ENCODE peak calls at places on chromosomes 5 and 9, in six cellular contexts. N is CD8-positive, alpha-beta memory T cell; I is aorta; L is ovary; A is neural progenitor cell; T is neuronal stem cell. R is an unnamed sample. For H3K4me1, the result is how much of the 10 kb centered on the place peaks cover.

GRCh38 chr5:171907731-171908343 is 98.6 kb downstream of the FBXW11 start:
- DNase-seq in I (no peak), T (peak), N (peak), A (peak), L (peak), R (no peak)

GRCh38 chr5:151303666-151304065 is at the start of gene SLC36A3:
- DNase-seq in T (no peak), I (no peak), N (no peak), L (no peak), A (no peak), R (no peak)

GRCh38 chr9:31153250-31153840 is 1231.1 kb upstream of the ACO1 start:
- DNase-seq in L (no peak), I (no peak), A (no peak), N (no peak), T (no peak), R (peak)

GRCh38 chr9:96057155-96057554 is 181.7 kb downstream of the ERCC6L2 start:
- DNase-seq in A (no peak), I (no peak), L (no peak), T (no peak), N (no peak), R (no peak)

GRCh38 chr9:70058569-70059161 is 15.0 kb downstream of the MAMDC2 start:
- DNase-seq in A (no peak), L (no peak), T (no peak), I (no peak), N (no peak), R (no peak)

GRCh38 chr9:96169488-96169887 is 132.5 kb downstream of the HSD17B3 start:
- DNase-seq in A (peak), N (no peak), T (peak), I (no peak), L (no peak), R (peak)

GRCh38 chr9:114827658-114828360 is 22.0 kb upstream of the TNFSF15 start:
- DNase-seq in L (no peak), A (no peak), T (no peak), I (no peak), N (no peak), R (no peak)

GRCh38 chr9:114652776-114653555 is 4.6 kb downstream of the TEX53 start:
- DNase-seq in N (no peak), L (no peak), T (no peak), A (no peak), I (no peak), R (peak)

GRCh38 chr9:127903557-127904475 is 4.4 kb upstream of the ST6GALNAC6 start:
- DNase-seq in I (peak), L (peak), N (peak), T (no peak), A (no peak), R (peak)

GRCh38 chr9:92590386-92590785 is 54.6 kb upstream of the ECM2 start:
- DNase-seq in T (no peak), L (peak), A (no peak), N (no peak), I (no peak), R (no peak)

GRCh38 chr9:125361837-125362531 is 100.4 kb downstream of the GAPVD1 start:
- DNase-seq in T (no peak), A (peak), I (no peak), L (no peak), N (no peak), R (peak)

GRCh38 chr9:127058645-127059021 is 63.8 kb downstream of the ANGPTL2 start:
- DNase-seq in A (no peak), N (no peak), I (no peak), L (no peak), T (no peak), R (no peak)

GRCh38 chr5:88452820-88453219 is 184.2 kb upstream of the TMEM161B start:
- DNase-seq in L (no peak), N (no peak), I (no peak), T (no peak), A (peak), R (no peak)

GRCh38 chr5:130963798-130964197 is 201.3 kb downstream of the HINT1 start:
- DNase-seq in T (no peak), L (no peak), I (no peak), A (no peak), N (no peak), R (no peak)

GRCh38 chr9:17063535-17064135 is 71.2 kb upstream of the CNTLN start:
- DNase-seq in T (peak), N (no peak), L (no peak), I (no peak), A (peak), R (peak)

DNA sequence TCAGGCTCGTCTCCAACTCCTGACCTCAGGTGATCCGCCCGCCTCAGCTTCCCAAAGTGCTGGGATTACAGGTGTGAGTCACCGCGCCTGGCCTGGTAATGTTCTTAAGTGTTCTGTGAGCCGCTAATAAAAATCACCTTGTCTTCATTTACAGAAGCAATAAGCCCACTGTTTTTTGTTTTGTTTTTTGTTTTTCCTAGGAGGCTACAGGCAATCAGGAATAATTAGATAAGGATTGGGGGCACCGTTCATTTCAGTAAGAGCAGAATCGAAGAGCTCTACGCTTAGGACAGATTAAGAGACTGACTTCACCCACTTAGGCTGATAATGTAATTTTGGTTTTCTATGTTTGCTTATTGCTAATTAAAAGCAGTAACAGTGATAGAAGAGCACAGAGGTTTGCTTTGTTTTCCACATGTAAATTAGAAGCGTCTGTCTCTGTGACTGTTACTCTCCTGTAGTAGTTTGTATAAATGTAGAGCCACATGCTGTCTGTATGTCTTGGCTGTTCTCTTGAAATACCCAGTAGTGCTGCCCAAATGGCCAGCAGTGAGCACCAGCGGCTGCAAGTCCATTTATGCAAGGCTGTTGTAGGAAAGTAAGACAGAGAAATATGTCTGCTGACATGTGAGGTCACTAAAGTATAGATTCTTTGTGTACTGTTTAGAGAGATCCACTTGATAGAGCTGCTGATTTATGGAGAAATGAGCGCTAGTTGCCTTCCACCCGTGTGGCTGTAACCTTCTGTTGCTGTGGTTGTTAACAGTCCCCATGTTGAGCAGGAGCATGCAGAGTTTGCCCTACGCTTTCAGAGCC is 30.5 kb downstream of the TRIO start:
- DNase-seq in T (no peak), N (no peak), I (no peak), L (no peak), A (no peak), R (no peak)
- H3K4me1 ChIP-seq in T (under half), N (under half), I (under half), L (under half), A (half or more), R (half or more)

GRCh38 chr5:93586948-93587918 is 4.2 kb downstream of the NR2F1 start:
- DNase-seq in T (no peak), N (no peak), A (peak), L (no peak), I (no peak), R (no peak)

GRCh38 chr5:93589812-93590215 is 6.8 kb downstream of the NR2F1 start:
- DNase-seq in T (no peak), A (peak), L (no peak), N (no peak), I (no peak), R (no peak)

GRCh38 chr5:93587919-93588585 is 5.0 kb downstream of the NR2F1 start:
- DNase-seq in L (no peak), A (peak), T (no peak), N (no peak), I (no peak), R (no peak)

GRCh38 chr5:93589348-93589662 is 6.3 kb downstream of the NR2F1 start:
- DNase-seq in L (no peak), I (no peak), A (no peak), T (no peak), N (no peak), R (no peak)

GRCh38 chr5:93588586-93589347 is 5.7 kb downstream of the NR2F1 start:
- DNase-seq in T (no peak), A (peak), I (no peak), N (no peak), L (no peak), R (no peak)
- H3K4me3 ChIP-seq in T (peak), A (no peak), I (no peak), N (no peak), L (no peak), R (no peak)

DNA sequence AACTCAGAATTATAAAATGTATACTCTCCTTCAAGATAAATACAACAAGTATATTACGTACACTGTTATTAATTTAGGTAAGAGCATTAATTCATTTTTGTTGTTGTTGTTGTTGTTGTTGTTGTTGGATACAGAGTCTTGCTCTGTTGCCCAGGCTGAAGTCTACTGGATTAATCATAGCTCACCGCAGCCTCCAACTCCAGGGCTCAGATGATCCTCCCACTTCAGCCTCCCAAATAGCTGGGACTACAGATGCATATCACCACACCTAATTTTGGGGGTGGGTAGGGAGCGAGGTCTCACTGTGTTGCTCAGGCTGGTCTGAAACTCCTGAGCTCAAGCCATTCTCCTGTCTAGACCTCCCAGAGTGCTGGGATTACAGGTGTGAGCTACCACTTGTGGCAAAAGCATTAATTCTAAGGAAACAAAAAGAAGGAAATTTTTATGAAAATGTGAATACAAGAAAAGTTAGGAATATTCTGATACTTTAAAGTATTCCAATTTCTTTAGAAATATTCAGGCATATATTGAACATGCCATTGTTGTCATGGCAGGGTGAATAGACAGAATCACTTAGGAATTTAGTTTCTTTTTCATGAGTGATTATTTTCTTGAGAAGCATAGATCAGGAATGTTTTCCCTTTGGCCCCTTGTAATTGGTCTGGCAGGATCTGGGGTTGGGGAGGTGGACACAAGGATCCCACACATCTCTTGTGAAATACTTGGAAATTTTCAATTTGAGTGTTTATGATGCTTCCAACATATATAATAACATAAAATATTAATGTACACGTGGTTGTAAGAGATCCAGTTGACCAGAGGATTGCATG is 263.7 kb downstream of the FANCC start:
- DNase-seq in T (no peak), A (no peak), L (no peak), N (no peak), I (no peak), R (no peak)
- H3K4me1 ChIP-seq in T (under half), A (under half), L (under half), N (under half), I (under half), R (half or more)

GRCh38 chr5:35339006-35339405 is 108.7 kb upstream of the PRLR start:
- DNase-seq in I (no peak), N (no peak), L (no peak), T (no peak), A (no peak), R (no peak)

GRCh38 chr5:35345222-35345621 is 114.9 kb upstream of the PRLR start:
- DNase-seq in A (no peak), T (no peak), I (no peak), N (no peak), L (no peak), R (no peak)

GRCh38 chr5:35339616-35340100 is 109.4 kb upstream of the PRLR start:
- DNase-seq in L (no peak), I (no peak), N (no peak), T (no peak), A (no peak), R (no peak)

GRCh38 chr5:35341189-35341588 is 110.9 kb upstream of the PRLR start:
- DNase-seq in I (no peak), T (no peak), A (no peak), N (no peak), L (no peak), R (no peak)

DNA sequence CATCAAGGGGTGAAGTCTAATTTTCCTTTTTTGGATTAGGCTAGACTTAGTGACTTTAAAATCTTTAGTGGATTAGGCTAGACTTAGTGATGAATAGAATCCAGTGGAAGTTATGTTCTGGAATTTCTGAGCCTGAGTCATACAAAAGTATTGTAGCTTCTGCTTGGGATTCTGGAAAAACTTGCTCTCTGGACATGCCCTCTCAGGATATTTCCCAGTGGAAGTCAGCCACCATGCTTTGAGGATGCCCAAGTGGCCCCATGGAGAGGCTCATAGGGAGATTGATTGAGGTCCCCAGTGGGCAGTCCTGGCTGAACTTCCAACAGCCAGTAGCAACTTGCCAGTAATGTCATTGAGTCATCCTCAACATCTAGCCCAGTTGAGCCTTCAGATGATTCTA is 112.4 kb upstream of the PRLR start:
- DNase-seq in T (no peak), N (no peak), I (no peak), A (no peak), L (no peak), R (no peak)
- H3K4me3 ChIP-seq in T (no peak), N (no peak), I (no peak), A (no peak), L (no peak), R (no peak)

DNA sequence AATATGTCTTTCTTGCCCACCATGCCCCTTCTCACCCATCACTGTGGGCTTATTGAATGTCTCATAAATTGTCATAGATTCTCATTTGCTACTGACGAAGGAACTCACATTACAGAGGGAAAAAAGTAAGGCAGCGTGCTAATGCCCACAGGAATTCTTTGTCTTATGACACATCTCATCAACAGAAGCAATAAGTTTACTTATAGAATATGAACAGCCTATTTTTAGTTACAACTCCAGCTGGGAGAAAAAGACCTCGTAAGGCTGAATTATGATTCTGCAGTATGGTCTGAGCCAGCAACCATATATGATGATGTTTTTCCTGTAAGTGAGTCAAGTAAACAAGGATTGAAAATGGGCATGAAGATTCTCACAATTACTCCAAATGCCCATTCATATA is 22.3 kb upstream of the ATG10 start:
- DNase-seq in T (no peak), N (no peak), A (no peak), L (no peak), I (no peak), R (peak)
- H3K4me1 ChIP-seq in T (under half), N (under half), A (under half), L (under half), I (under half), R (under half)

DNA sequence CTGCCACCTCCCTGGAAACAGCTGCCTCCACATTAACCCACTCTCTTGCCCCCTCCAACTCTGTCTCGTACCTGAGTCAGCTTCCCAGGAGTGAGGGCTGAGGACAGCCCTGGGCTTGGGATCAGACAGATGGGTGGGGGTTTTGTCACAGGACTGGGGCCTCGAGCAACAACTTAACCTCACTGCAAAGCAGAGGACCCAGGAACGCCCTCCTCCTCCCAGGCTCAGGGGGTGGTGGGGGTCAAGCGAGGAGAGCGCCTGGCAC is 446 bp downstream of the SARDH start:
- DNase-seq in I (no peak), L (no peak), T (no peak), A (no peak), N (no peak), R (no peak)
- H3K4me3 ChIP-seq in I (no peak), L (peak), T (peak), A (peak), N (no peak), R (peak)

DNA sequence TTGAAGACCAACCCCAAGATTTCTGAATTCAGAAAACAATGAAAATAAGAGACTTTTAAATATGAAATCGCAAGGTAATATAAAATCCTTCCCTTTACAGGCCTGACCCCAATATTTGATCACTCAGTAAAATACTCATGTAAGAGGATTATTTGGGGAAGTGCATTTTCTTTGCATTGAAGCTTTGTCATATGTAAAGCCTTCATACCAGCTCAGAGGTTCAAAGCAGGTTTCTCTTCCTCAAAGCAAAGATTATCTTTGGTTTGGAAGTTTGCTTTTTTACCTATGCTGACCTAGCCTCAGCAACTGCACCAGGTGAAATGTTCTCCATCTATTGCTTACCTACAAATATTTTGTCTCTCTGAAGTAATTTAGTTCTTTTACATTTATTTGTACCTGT is 106.5 kb upstream of the PARP8 start:
- DNase-seq in L (no peak), A (no peak), I (no peak), T (no peak), N (no peak), R (no peak)
- H3K4me1 ChIP-seq in L (under half), A (under half), I (under half), T (under half), N (under half), R (under half)

DNA sequence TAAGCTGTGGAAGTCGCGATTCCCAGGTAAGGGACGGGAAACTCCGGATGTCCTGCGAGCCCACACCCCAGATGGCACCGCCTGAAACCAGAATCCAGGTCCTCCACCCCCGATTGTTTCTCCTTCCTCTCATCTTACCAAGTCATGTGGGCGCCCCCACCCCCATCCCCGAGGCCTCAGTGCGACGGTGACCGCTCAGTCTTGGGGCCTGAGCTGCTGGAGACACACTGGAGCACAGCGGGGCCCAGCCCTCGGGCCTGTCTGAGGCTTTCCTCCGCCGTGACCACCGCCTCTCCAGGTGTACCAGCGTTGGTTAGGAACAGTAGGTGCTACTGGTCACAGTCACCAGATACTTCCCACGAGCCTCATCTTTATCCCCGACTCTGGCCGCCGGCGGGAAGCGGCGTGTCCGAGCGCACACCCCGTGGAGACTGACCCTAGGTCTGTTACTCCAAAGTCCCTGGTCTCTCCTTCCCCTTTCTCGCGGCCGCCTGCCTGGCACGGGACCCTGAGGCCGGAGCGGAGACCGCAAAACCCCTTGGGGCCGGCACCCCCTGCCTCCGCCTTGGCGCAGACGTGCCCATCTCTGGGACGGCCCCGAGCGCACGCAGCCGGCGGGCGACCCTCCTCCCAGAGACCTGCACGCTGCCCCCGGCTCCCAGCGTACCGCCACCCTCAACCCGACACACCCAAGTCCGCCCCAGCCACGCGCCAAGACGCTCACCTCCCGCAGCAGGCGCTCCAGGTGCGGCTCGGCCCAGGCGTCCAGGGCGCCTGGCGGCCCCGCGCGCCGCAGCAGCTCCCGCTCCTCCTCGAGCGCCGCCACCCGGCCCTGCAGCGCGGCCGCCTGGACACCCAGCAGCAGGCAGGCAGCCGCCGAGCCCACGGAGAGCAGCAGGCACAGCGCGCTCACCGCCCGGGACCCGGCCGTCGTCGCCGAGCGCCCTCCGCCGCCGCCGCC is 733 bp downstream of the COL23A1 start:
- DNase-seq in I (no peak), T (peak), L (no peak), N (no peak), A (peak), R (peak)
- H3K4me3 ChIP-seq in I (no peak), T (peak), L (peak), N (no peak), A (peak), R (peak)

DNA sequence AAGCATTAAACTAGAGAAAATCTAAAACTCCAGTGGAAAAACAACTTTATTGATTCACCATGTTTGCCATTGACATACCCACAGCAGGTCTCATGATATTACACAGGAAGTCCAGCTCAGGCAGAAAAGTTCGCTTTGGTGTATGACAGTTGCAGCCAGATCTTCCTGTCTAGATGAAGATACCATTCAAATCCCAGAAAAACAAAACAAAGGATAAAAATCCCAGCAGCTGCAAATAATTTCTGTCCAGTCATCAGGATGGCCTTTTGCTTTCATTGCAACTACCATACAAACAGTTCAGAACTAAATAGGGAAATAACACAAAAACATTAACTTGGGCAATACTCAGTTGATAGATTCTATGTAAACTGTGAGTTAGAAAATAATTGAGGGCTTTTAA is 136.0 kb upstream of the NREP start:
- DNase-seq in L (no peak), T (no peak), I (no peak), N (no peak), A (no peak), R (peak)
- H3K4me1 ChIP-seq in L (under half), T (under half), I (under half), N (under half), A (under half), R (under half)